ENCODE peak calls at places on chromosomes 16 and 17, in five cellular contexts. R is fibroblast of mammary gland; J is thoracic aorta; H is transverse colon; C is CD4-positive, alpha-beta T cell. Q is an unnamed sample.

GRCh38 chr17:652310-652709 is 62.3 kb downstream of the VPS53 start:
- DNase-seq in R (peak; percentile 8), J (no peak), H (peak; percentile 47), C (no peak), Q (no peak)

GRCh38 chr16:65106792-65107191 is 15.1 kb downstream of the CDH11 start:
- DNase-seq in R (peak; percentile 52), J (no peak), H (no peak), C (no peak), Q (no peak)

GRCh38 chr16:58451945-58452401 is 48.0 kb upstream of the NDRG4 start:
- DNase-seq in R (peak; percentile 78), J (no peak), H (no peak), C (no peak), Q (no peak)

GRCh38 chr16:32116080-32116479 is 137.0 kb upstream of the TP53TG3D start:
- DNase-seq in R (no peak), J (no peak), H (no peak), C (no peak), Q (no peak)

GRCh38 chr17:81906476-81907218 is 4.6 kb downstream of the PCYT2 start:
- DNase-seq in R (no peak), J (no peak), H (no peak), C (no peak), Q (no peak)

GRCh38 chr16:20897253-20897896 is 2.8 kb downstream of the DCUN1D3 start:
- DNase-seq in R (peak; percentile 80), J (no peak), H (no peak), C (no peak), Q (no peak)

GRCh38 chr17:81390029-81390428 is 5.2 kb upstream of the BAHCC1 start:
- DNase-seq in R (no peak), J (no peak), H (no peak), C (no peak), Q (no peak)

GRCh38 chr16:17435324-17435723 is 35.4 kb downstream of the XYLT1 start:
- DNase-seq in R (no peak), J (no peak), H (no peak), C (no peak), Q (no peak)

GRCh38 chr16:76696876-76697275 is 419.7 kb downstream of the CNTNAP4 start:
- DNase-seq in R (no peak), J (no peak), H (no peak), C (no peak), Q (no peak)

GRCh38 chr16:1530883-1531637 is 2.4 kb upstream of the TMEM204 start:
- DNase-seq in R (peak; percentile 90), J (no peak), H (peak; percentile 32), C (no peak), Q (no peak)

GRCh38 chr17:74089869-74090464 is 113.5 kb upstream of the RPL38 start:
- DNase-seq in R (peak; percentile 64), J (no peak), H (peak; percentile 69), C (no peak), Q (no peak)

GRCh38 chr17:76232342-76232741 is 8.0 kb downstream of the RNF157 start:
- DNase-seq in R (peak; percentile 97), J (no peak), H (no peak), C (no peak), Q (no peak)

GRCh38 chr17:21268596-21269188 is 15.5 kb upstream of the NATD1 start:
- DNase-seq in R (no peak), J (no peak), H (no peak), C (no peak), Q (no peak)

GRCh38 chr16:56711862-56712261 is 18.1 kb upstream of the NUP93 start:
- DNase-seq in R (no peak), J (no peak), H (no peak), C (no peak), Q (no peak)

GRCh38 chr17:48555183-48555615 is 10.3 kb upstream of the HOXB2 start:
- DNase-seq in R (peak; percentile 96), J (no peak), H (no peak), C (no peak), Q (no peak)

GRCh38 chr16:79188115-79188779 is 412.3 kb downstream of the MAF start:
- DNase-seq in R (no peak), J (no peak), H (no peak), C (no peak), Q (no peak)

GRCh38 chr17:4502466-4503154 is 3.9 kb downstream of the SPNS2 start:
- DNase-seq in R (no peak), J (no peak), H (no peak), C (no peak), Q (no peak)

GRCh38 chr16:84738255-84739038 is 38.6 kb downstream of the USP10 start:
- DNase-seq in R (peak; percentile 80), J (no peak), H (peak; percentile 91), C (peak; percentile 62), Q (peak; percentile 18)

GRCh38 chr17:3695723-3696411 is at the start of gene P2RX5:
- DNase-seq in R (no peak), J (no peak), H (peak; percentile 57), C (no peak), Q (no peak)

GRCh38 chr16:10834130-10834529 is 15.5 kb upstream of the TVP23A start:
- DNase-seq in R (no peak), J (no peak), H (no peak), C (no peak), Q (no peak)

GRCh38 chr16:84448444-84448843 is 56.0 kb downstream of the MEAK7 start:
- DNase-seq in R (no peak), J (no peak), H (no peak), C (no peak), Q (no peak)

GRCh38 chr16:88691924-88692560 is 5.7 kb upstream of the SNAI3 start:
- DNase-seq in R (no peak), J (no peak), H (peak; percentile 63), C (no peak), Q (no peak)

GRCh38 chr17:81939881-81940385 is 2.8 kb upstream of the PYCR1 start:
- DNase-seq in R (peak; percentile 21), J (no peak), H (no peak), C (no peak), Q (no peak)

GRCh38 chr17:7019839-7020519 is 2.9 kb upstream of the BCL6B start:
- DNase-seq in R (peak; percentile 48), J (no peak), H (peak; percentile 68), C (no peak), Q (no peak)

GRCh38 chr17:1588781-1589585 is 26.4 kb upstream of the PITPNA start:
- DNase-seq in R (peak; percentile 62), J (no peak), H (no peak), C (no peak), Q (no peak)

GRCh38 chr16:5653041-5653440 is 555.4 kb upstream of the EEF2KMT start:
- DNase-seq in R (no peak), J (no peak), H (no peak), C (no peak), Q (no peak)

GRCh38 chr17:80117491-80118401 is 16.4 kb downstream of the GAA start:
- DNase-seq in R (no peak), J (no peak), H (no peak), C (no peak), Q (no peak)

GRCh38 chr16:88798073-88798472 is 5.5 kb upstream of the CDT1 start:
- DNase-seq in R (no peak), J (no peak), H (no peak), C (no peak), Q (no peak)

GRCh38 chr16:73572135-73572534 is 524.2 kb upstream of the ZFHX3 start:
- DNase-seq in R (no peak), J (no peak), H (peak; percentile 46), C (no peak), Q (no peak)

GRCh38 chr16:54239441-54239840 is 47.1 kb downstream of the IRX3 start:
- DNase-seq in R (peak; percentile 48), J (no peak), H (no peak), C (no peak), Q (no peak)

GRCh38 chr16:62805221-62805857 is 769.1 kb upstream of the CDH8 start:
- DNase-seq in R (no peak), J (no peak), H (no peak), C (no peak), Q (no peak)

GRCh38 chr16:67917852-67918236 is 13.8 kb downstream of the CTRL start:
- DNase-seq in R (peak; percentile 95), J (no peak), H (no peak), C (no peak), Q (no peak)

DNA sequence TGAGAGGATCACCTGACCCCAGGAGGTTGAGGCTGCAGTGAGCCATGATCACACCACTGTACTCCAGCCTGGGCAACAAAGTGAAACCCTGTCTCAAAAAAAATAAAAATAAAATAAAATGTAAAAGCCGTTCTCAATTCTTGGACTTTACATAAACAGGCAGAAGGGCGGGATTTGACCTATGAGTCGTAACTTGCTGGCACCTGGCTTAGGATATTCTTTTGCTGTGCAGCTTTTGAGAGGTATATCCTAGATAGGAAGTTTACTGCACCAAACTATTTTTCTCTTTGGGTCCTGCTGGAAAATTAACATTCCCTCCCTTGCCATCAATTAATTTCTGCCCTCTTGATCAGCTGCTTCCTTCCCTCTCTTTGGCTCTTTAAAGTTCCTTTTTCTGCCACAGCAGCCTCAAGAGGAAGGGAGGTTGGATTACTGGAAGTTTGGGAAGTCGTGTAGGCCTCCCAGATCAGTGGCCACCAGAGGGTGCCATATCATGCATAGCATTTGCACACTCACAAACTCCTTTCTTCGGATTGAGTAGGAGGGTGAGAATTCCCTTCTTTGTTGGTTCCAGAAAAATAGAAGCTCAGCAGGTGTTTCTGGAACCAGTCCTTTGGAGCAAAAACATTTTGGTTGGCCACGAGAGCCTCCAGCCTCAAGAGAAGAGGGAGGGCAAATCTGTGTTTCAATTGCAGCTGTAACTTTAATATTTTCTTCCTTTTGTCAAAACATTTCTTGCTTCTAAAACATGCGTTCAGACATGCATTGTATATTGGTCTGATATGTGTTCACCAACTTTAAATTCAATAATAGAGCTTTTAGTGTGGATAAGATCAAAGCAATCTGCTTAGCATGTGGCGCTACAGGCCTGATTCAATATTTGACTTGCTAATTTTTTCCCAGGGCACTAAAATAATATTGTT is 147.3 kb downstream of the CCDC182 start:
- DNase-seq in R (peak; percentile 79), J (no peak), H (peak; percentile 73), C (no peak), Q (no peak)
- TF ChIP-seq CTCF in R (peak; percentile 94), J (peak; percentile 71), H (peak; percentile 74), C (peak; percentile 80), Q (peak; percentile 90)

GRCh38 chr17:39787743-39788484 is 50.2 kb downstream of the GRB7 start:
- DNase-seq in R (no peak), J (no peak), H (no peak), C (no peak), Q (no peak)
- TF ChIP-seq CTCF in R (no peak), J (no peak), H (no peak), C (no peak), Q (no peak)

GRCh38 chr17:38733315-38734234 is 3.4 kb downstream of the CISD3 start:
- DNase-seq in R (no peak), J (no peak), H (no peak), C (no peak), Q (no peak)

GRCh38 chr17:38735161-38735997 is 5.2 kb downstream of the CISD3 start:
- DNase-seq in R (no peak), J (no peak), H (peak; percentile 66), C (peak; percentile 63), Q (peak; percentile 90)

GRCh38 chr17:38731526-38732294 is 1.6 kb downstream of the CISD3 start:
- DNase-seq in R (no peak), J (no peak), H (peak; percentile 58), C (no peak), Q (no peak)

GRCh38 chr17:38732376-38733314 is 2.5 kb downstream of the CISD3 start:
- DNase-seq in R (no peak), J (no peak), H (peak; percentile 51), C (no peak), Q (no peak)

GRCh38 chr17:38734235-38734633 is 4.1 kb downstream of the CISD3 start:
- DNase-seq in R (no peak), J (no peak), H (no peak), C (no peak), Q (no peak)
- TF ChIP-seq CTCF in R (no peak), J (no peak), H (no peak), C (no peak), Q (no peak)

GRCh38 chr17:9824094-9824493 is 1.6 kb upstream of the GLP2R start:
- DNase-seq in R (no peak), J (no peak), H (no peak), C (no peak), Q (no peak)
- TF ChIP-seq CTCF in R (no peak), J (no peak), H (no peak), C (no peak), Q (no peak)

Q was measured in D721Med.